ENCODE peak calls at places on chromosomes 2 and 18, in five cellular contexts. One of them, this sample, is unnamed. For H3K9me3, the result is how much of the 10 kb centered on the place peaks cover.

GRCh38 chr2:237374284-237375060 is 39.5 kb downstream of the COL6A3 start:
- DNase-seq in neuronal stem cell: no peak
- DNase-seq in HCT116: no peak
- DNase-seq in right atrium auricular region: no peak
- DNase-seq in pancreas: no peak
- DNase-seq in this sample: no peak

GRCh38 chr2:20645301-20645701 is 5.6 kb downstream of the HS1BP3 start:
- DNase-seq in neuronal stem cell: no peak
- DNase-seq in right atrium auricular region: no peak
- DNase-seq in HCT116: no peak
- DNase-seq in pancreas: peak
- DNase-seq in this sample: no peak

GRCh38 chr18:7647500-7647899 is 80.4 kb downstream of the PTPRM start:
- DNase-seq in pancreas: no peak
- DNase-seq in HCT116: no peak
- DNase-seq in right atrium auricular region: no peak
- DNase-seq in neuronal stem cell: no peak
- DNase-seq in this sample: no peak

GRCh38 chr2:200625958-200626363 is 40.1 kb downstream of the AOX1 start:
- DNase-seq in HCT116: no peak
- DNase-seq in pancreas: no peak
- DNase-seq in right atrium auricular region: no peak
- DNase-seq in neuronal stem cell: no peak
- DNase-seq in this sample: no peak

GRCh38 chr2:18889565-18890332 is 300.4 kb upstream of the NT5C1B start:
- DNase-seq in HCT116: no peak
- DNase-seq in right atrium auricular region: no peak
- DNase-seq in neuronal stem cell: no peak
- DNase-seq in pancreas: no peak
- DNase-seq in this sample: no peak

GRCh38 chr18:59996370-59996966 is 96.7 kb downstream of the PMAIP1 start:
- DNase-seq in neuronal stem cell: no peak
- DNase-seq in right atrium auricular region: no peak
- DNase-seq in HCT116: peak
- DNase-seq in pancreas: no peak
- DNase-seq in this sample: no peak

GRCh38 chr2:129347486-129348217 is 631.8 kb upstream of the RAB6C start:
- DNase-seq in HCT116: no peak
- DNase-seq in neuronal stem cell: no peak
- DNase-seq in pancreas: no peak
- DNase-seq in right atrium auricular region: no peak
- DNase-seq in this sample: no peak

GRCh38 chr2:233992481-233993217 is 57.9 kb upstream of the SPP2 start:
- DNase-seq in pancreas: no peak
- DNase-seq in neuronal stem cell: no peak
- DNase-seq in right atrium auricular region: no peak
- DNase-seq in HCT116: no peak
- DNase-seq in this sample: no peak

GRCh38 chr2:188028739-188029138 is 262.9 kb upstream of the GULP1 start:
- DNase-seq in HCT116: no peak
- DNase-seq in pancreas: no peak
- DNase-seq in right atrium auricular region: no peak
- DNase-seq in neuronal stem cell: no peak
- DNase-seq in this sample: no peak

GRCh38 chr18:50614838-50615237 is 55.0 kb downstream of the MAPK4 start:
- DNase-seq in neuronal stem cell: no peak
- DNase-seq in HCT116: no peak
- DNase-seq in right atrium auricular region: peak
- DNase-seq in pancreas: no peak
- DNase-seq in this sample: no peak

GRCh38 chr2:85435986-85436835 is 17.7 kb downstream of the SH2D6 start:
- DNase-seq in right atrium auricular region: no peak
- DNase-seq in neuronal stem cell: no peak
- DNase-seq in HCT116: no peak
- DNase-seq in pancreas: peak
- DNase-seq in this sample: no peak

GRCh38 chr2:221571391-221572179 is 519 bp downstream of the EPHA4 start:
- DNase-seq in pancreas: peak
- DNase-seq in HCT116: no peak
- DNase-seq in neuronal stem cell: peak
- DNase-seq in right atrium auricular region: no peak
- DNase-seq in this sample: peak

GRCh38 chr18:22451796-22452195 is 34.1 kb upstream of the CTAGE1 start:
- DNase-seq in HCT116: no peak
- DNase-seq in right atrium auricular region: no peak
- DNase-seq in pancreas: no peak
- DNase-seq in neuronal stem cell: peak
- DNase-seq in this sample: no peak

GRCh38 chr2:182761903-182762302 is 45.8 kb downstream of the DNAJC10 start:
- DNase-seq in HCT116: no peak
- DNase-seq in pancreas: no peak
- DNase-seq in neuronal stem cell: no peak
- DNase-seq in right atrium auricular region: no peak
- DNase-seq in this sample: no peak

GRCh38 chr18:76380127-76380729 is 114.8 kb downstream of the ZNF516 start:
- DNase-seq in HCT116: no peak
- DNase-seq in pancreas: no peak
- DNase-seq in right atrium auricular region: no peak
- DNase-seq in neuronal stem cell: no peak
- DNase-seq in this sample: no peak

GRCh38 chr18:38868757-38869156 is 1303.2 kb upstream of the CELF4 start:
- DNase-seq in pancreas: no peak
- DNase-seq in neuronal stem cell: no peak
- DNase-seq in right atrium auricular region: no peak
- DNase-seq in HCT116: no peak
- DNase-seq in this sample: no peak

GRCh38 chr2:21916934-21917522 is 793.3 kb downstream of the TDRD15 start:
- DNase-seq in right atrium auricular region: no peak
- DNase-seq in pancreas: no peak
- DNase-seq in HCT116: no peak
- DNase-seq in neuronal stem cell: no peak
- DNase-seq in this sample: no peak

GRCh38 chr2:129248183-129248582 is 731.3 kb upstream of the RAB6C start:
- DNase-seq in neuronal stem cell: no peak
- DNase-seq in pancreas: no peak
- DNase-seq in HCT116: no peak
- DNase-seq in right atrium auricular region: no peak
- DNase-seq in this sample: no peak

GRCh38 chr2:216222650-216223352 is 113.7 kb downstream of the XRCC5 start:
- DNase-seq in HCT116: no peak
- DNase-seq in neuronal stem cell: no peak
- DNase-seq in right atrium auricular region: no peak
- DNase-seq in pancreas: no peak
- DNase-seq in this sample: no peak

GRCh38 chr2:159921752-159922404 is 123.9 kb upstream of the CD302 start:
- DNase-seq in pancreas: peak
- DNase-seq in right atrium auricular region: peak
- DNase-seq in neuronal stem cell: peak
- DNase-seq in HCT116: peak
- DNase-seq in this sample: peak

GRCh38 chr2:230525682-230526081 is 109.7 kb downstream of the SP100 start:
- DNase-seq in pancreas: no peak
- DNase-seq in neuronal stem cell: no peak
- DNase-seq in HCT116: no peak
- DNase-seq in right atrium auricular region: no peak
- DNase-seq in this sample: no peak

GRCh38 chr2:46644690-46645385 is 165.5 kb downstream of the TMEM247 start:
- DNase-seq in pancreas: no peak
- DNase-seq in HCT116: no peak
- DNase-seq in neuronal stem cell: no peak
- DNase-seq in right atrium auricular region: no peak
- DNase-seq in this sample: no peak

GRCh38 chr2:86518498-86518897 is 44.7 kb downstream of the CHMP3 start:
- DNase-seq in HCT116: no peak
- DNase-seq in neuronal stem cell: no peak
- DNase-seq in right atrium auricular region: no peak
- DNase-seq in pancreas: no peak
- DNase-seq in this sample: no peak

GRCh38 chr2:47264183-47264582 is 109.1 kb upstream of the STPG4 start:
- DNase-seq in HCT116: no peak
- DNase-seq in pancreas: no peak
- DNase-seq in neuronal stem cell: no peak
- DNase-seq in right atrium auricular region: no peak
- DNase-seq in this sample: no peak

GRCh38 chr2:218293715-218294429 is 1.6 kb upstream of the TMBIM1 start:
- DNase-seq in pancreas: no peak
- DNase-seq in neuronal stem cell: no peak
- DNase-seq in HCT116: no peak
- DNase-seq in right atrium auricular region: no peak
- DNase-seq in this sample: no peak

GRCh38 chr2:80527119-80527518 is 222.6 kb upstream of the LRRTM1 start:
- DNase-seq in right atrium auricular region: no peak
- DNase-seq in neuronal stem cell: no peak
- DNase-seq in HCT116: no peak
- DNase-seq in pancreas: no peak
- DNase-seq in this sample: no peak

GRCh38 chr18:49936821-49937220 is 123.5 kb upstream of the ACAA2 start:
- DNase-seq in neuronal stem cell: no peak
- DNase-seq in pancreas: no peak
- DNase-seq in HCT116: no peak
- DNase-seq in right atrium auricular region: peak
- DNase-seq in this sample: no peak

GRCh38 chr2:160358051-160358450 is 135.6 kb downstream of the RBMS1 start:
- DNase-seq in pancreas: no peak
- DNase-seq in neuronal stem cell: no peak
- DNase-seq in HCT116: no peak
- DNase-seq in right atrium auricular region: no peak
- DNase-seq in this sample: no peak

GRCh38 chr2:137093116-137093515 is 327.8 kb downstream of the THSD7B start:
- DNase-seq in HCT116: no peak
- DNase-seq in neuronal stem cell: no peak
- DNase-seq in pancreas: no peak
- DNase-seq in right atrium auricular region: no peak
- DNase-seq in this sample: no peak

GRCh38 chr18:7516505-7517117 is 50.5 kb upstream of the PTPRM start:
- DNase-seq in pancreas: no peak
- DNase-seq in HCT116: no peak
- DNase-seq in right atrium auricular region: no peak
- DNase-seq in neuronal stem cell: no peak
- DNase-seq in this sample: no peak

GRCh38 chr2:171515672-171516298 is 6.5 kb upstream of the CYBRD1 start:
- DNase-seq in neuronal stem cell: no peak
- DNase-seq in HCT116: no peak
- DNase-seq in right atrium auricular region: no peak
- DNase-seq in pancreas: no peak
- DNase-seq in this sample: no peak

GRCh38 chr2:127451981-127452380 is 33.8 kb downstream of the PROC start:
- DNase-seq in pancreas: no peak
- DNase-seq in HCT116: no peak
- DNase-seq in right atrium auricular region: no peak
- DNase-seq in neuronal stem cell: no peak
- DNase-seq in this sample: no peak

GRCh38 chr2:239049421-239050251 is 201.8 kb downstream of the TWIST2 start:
- DNase-seq in neuronal stem cell: no peak
- DNase-seq in pancreas: peak
- DNase-seq in right atrium auricular region: no peak
- DNase-seq in HCT116: no peak
- DNase-seq in this sample: no peak

GRCh38 chr18:67241292-67241691 is 275.2 kb downstream of the DSEL start:
- DNase-seq in right atrium auricular region: no peak
- DNase-seq in pancreas: no peak
- DNase-seq in neuronal stem cell: no peak
- DNase-seq in HCT116: no peak
- DNase-seq in this sample: no peak

GRCh38 chr2:70890469-70891065 is 45.1 kb upstream of the ATP6V1B1 start:
- DNase-seq in neuronal stem cell: no peak
- DNase-seq in pancreas: no peak
- DNase-seq in HCT116: no peak
- DNase-seq in right atrium auricular region: peak
- DNase-seq in this sample: no peak

GRCh38 chr18:78767648-78768071 is 212.0 kb upstream of the SALL3 start:
- DNase-seq in HCT116: no peak
- DNase-seq in neuronal stem cell: no peak
- DNase-seq in pancreas: peak
- DNase-seq in right atrium auricular region: peak
- DNase-seq in this sample: no peak
- H3K9me3 ChIP-seq in HCT116: under half
- H3K9me3 ChIP-seq in neuronal stem cell: under half
- H3K9me3 ChIP-seq in pancreas: under half
- H3K9me3 ChIP-seq in right atrium auricular region: under half
- H3K9me3 ChIP-seq in this sample: under half

GRCh38 chr18:78399992-78400503 is 579.6 kb upstream of the SALL3 start:
- DNase-seq in HCT116: no peak
- DNase-seq in right atrium auricular region: no peak
- DNase-seq in neuronal stem cell: no peak
- DNase-seq in pancreas: no peak
- DNase-seq in this sample: no peak

GRCh38 chr18:78402440-78402839 is 577.2 kb upstream of the SALL3 start:
- DNase-seq in HCT116: no peak
- DNase-seq in pancreas: no peak
- DNase-seq in neuronal stem cell: no peak
- DNase-seq in right atrium auricular region: no peak
- DNase-seq in this sample: no peak

GRCh38 chr18:78402966-78403365 is 576.7 kb upstream of the SALL3 start:
- DNase-seq in neuronal stem cell: no peak
- DNase-seq in right atrium auricular region: no peak
- DNase-seq in pancreas: no peak
- DNase-seq in HCT116: no peak
- DNase-seq in this sample: no peak

GRCh38 chr18:78405763-78406162 is 573.9 kb upstream of the SALL3 start:
- DNase-seq in pancreas: no peak
- DNase-seq in right atrium auricular region: no peak
- DNase-seq in HCT116: no peak
- DNase-seq in neuronal stem cell: no peak
- DNase-seq in this sample: no peak

DNA sequence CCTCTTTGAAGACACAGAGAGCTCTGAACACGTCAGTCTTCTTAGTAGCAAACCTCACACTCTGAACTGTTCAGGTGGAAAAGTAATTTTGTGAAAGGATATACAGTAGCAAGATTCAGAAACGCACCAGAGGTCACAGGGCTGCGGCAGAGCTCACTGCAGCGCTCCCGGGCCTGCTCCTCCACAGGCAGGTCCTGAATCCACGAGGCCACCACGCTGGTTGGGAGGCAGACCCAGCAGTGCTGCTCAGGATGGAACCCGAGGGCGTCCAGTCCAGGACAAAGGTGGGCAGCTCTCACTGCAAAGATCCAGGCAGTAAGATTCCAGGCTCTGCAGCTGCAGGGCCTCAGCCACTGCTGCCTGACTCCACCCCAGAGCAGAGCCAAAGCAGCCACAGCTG is 576.2 kb upstream of the SALL3 start:
- DNase-seq in HCT116: no peak
- DNase-seq in neuronal stem cell: no peak
- DNase-seq in right atrium auricular region: no peak
- DNase-seq in pancreas: no peak
- DNase-seq in this sample: no peak
- H3K9me3 ChIP-seq in HCT116: under half
- H3K9me3 ChIP-seq in neuronal stem cell: under half
- H3K9me3 ChIP-seq in right atrium auricular region: under half
- H3K9me3 ChIP-seq in pancreas: under half
- H3K9me3 ChIP-seq in this sample: under half

GRCh38 chr18:55566456-55566935 is 21.5 kb downstream of the TCF4 start:
- DNase-seq in right atrium auricular region: no peak
- DNase-seq in neuronal stem cell: no peak
- DNase-seq in HCT116: no peak
- DNase-seq in pancreas: no peak
- DNase-seq in this sample: no peak
- H3K9me3 ChIP-seq in right atrium auricular region: under half
- H3K9me3 ChIP-seq in neuronal stem cell: under half
- H3K9me3 ChIP-seq in HCT116: under half
- H3K9me3 ChIP-seq in pancreas: under half
- H3K9me3 ChIP-seq in this sample: under half

GRCh38 chr2:2791031-2791430 is 460.0 kb upstream of the MYT1L start:
- DNase-seq in neuronal stem cell: no peak
- DNase-seq in pancreas: no peak
- DNase-seq in right atrium auricular region: no peak
- DNase-seq in HCT116: no peak
- DNase-seq in this sample: no peak
- H3K9me3 ChIP-seq in neuronal stem cell: under half
- H3K9me3 ChIP-seq in pancreas: under half
- H3K9me3 ChIP-seq in right atrium auricular region: under half
- H3K9me3 ChIP-seq in HCT116: under half
- H3K9me3 ChIP-seq in this sample: under half